ENCODE peak calls at places on chromosome 21, in eight cellular contexts. E is small intestine; Q is body of pancreas; X is upper lobe of left lung; H is GM23338; N is CD8-positive, alpha-beta T cell; A is lower lobe of right lung; T is effector memory CD4-positive, alpha-beta T cell. P is an unnamed sample. For H3K4me1, the result is how much of the 10 kb centered on the place peaks cover.

GRCh38 chr21:26844258-26845065 is 747 bp downstream of the ADAMTS1 start:
- DNase-seq in E (no peak), Q (peak), X (peak), H (peak), N (no peak), A (peak), T (no peak), P (peak)

GRCh38 chr21:36104306-36105300 is 30.3 kb upstream of the CBR3 start:
- DNase-seq in E (peak), Q (peak), X (no peak), H (peak), N (peak), A (peak), T (peak), P (no peak)

GRCh38 chr21:31476551-31477120 is 132.6 kb upstream of the TIAM1 start:
- DNase-seq in E (no peak), Q (no peak), X (no peak), H (no peak), N (no peak), A (no peak), T (no peak), P (no peak)

GRCh38 chr21:27741736-27742135 is 774.8 kb upstream of the ADAMTS5 start:
- DNase-seq in E (no peak), Q (no peak), X (no peak), H (no peak), N (no peak), A (no peak), T (no peak), P (no peak)

GRCh38 chr21:33362044-33362555 is 37.3 kb downstream of the IFNAR1 start:
- DNase-seq in E (peak), Q (peak), X (no peak), H (peak), N (peak), A (no peak), T (peak), P (no peak)

GRCh38 chr21:28074676-28075075 is 918.0 kb downstream of the LTN1 start:
- DNase-seq in E (no peak), Q (no peak), X (no peak), H (no peak), N (no peak), A (no peak), T (no peak), P (no peak)

GRCh38 chr21:28975401-28975800 is 17.3 kb downstream of the LTN1 start:
- DNase-seq in E (no peak), Q (no peak), X (no peak), H (no peak), N (no peak), A (no peak), T (no peak), P (no peak)

GRCh38 chr21:25929859-25930520 is 195.2 kb downstream of the GABPA start:
- DNase-seq in E (no peak), Q (no peak), X (no peak), H (peak), N (no peak), A (no peak), T (no peak), P (peak)

GRCh38 chr21:33640697-33641338 is 723 bp downstream of the CRYZL1 start:
- DNase-seq in E (no peak), Q (peak), X (no peak), H (peak), N (no peak), A (no peak), T (no peak), P (no peak)

GRCh38 chr21:27269646-27270045 is 302.8 kb upstream of the ADAMTS5 start:
- DNase-seq in E (no peak), Q (no peak), X (no peak), H (no peak), N (no peak), A (no peak), T (no peak), P (no peak)

GRCh38 chr21:16742116-16742515 is 770.7 kb upstream of the CXADR start:
- DNase-seq in E (no peak), Q (no peak), X (no peak), H (no peak), N (no peak), A (no peak), T (no peak), P (peak)

GRCh38 chr21:34073749-34074282 is 438 bp downstream of the MRPS6 start:
- DNase-seq in E (peak), Q (peak), X (peak), H (peak), N (no peak), A (peak), T (peak), P (no peak)

GRCh38 chr21:16473965-16474364 is 744.2 kb downstream of the USP25 start:
- DNase-seq in E (no peak), Q (no peak), X (no peak), H (no peak), N (no peak), A (no peak), T (no peak), P (no peak)

GRCh38 chr21:15272171-15272570 is 207.4 kb upstream of the NRIP1 start:
- DNase-seq in E (no peak), Q (no peak), X (no peak), H (no peak), N (no peak), A (no peak), T (no peak), P (no peak)

GRCh38 chr21:31142600-31142999 is 104.3 kb upstream of the KRTAP19-8 start:
- DNase-seq in E (no peak), Q (no peak), X (no peak), H (peak), N (peak), A (no peak), T (no peak), P (no peak)

GRCh38 chr21:17726047-17726446 is 93.1 kb downstream of the C21orf91 start:
- DNase-seq in E (no peak), Q (no peak), X (no peak), H (peak), N (no peak), A (no peak), T (no peak), P (no peak)

GRCh38 chr21:33070921-33071877 is 1.3 kb downstream of the OLIG1 start:
- DNase-seq in E (no peak), Q (no peak), X (peak), H (peak), N (no peak), A (no peak), T (no peak), P (no peak)

GRCh38 chr21:15552914-15553491 is 176.8 kb upstream of the USP25 start:
- DNase-seq in E (no peak), Q (no peak), X (no peak), H (peak), N (no peak), A (no peak), T (no peak), P (no peak)

GRCh38 chr21:35479529-35479928 is 430.4 kb upstream of the RUNX1 start:
- DNase-seq in E (no peak), Q (no peak), X (no peak), H (no peak), N (no peak), A (no peak), T (no peak), P (no peak)

GRCh38 chr21:35007348-35007747 is 41.8 kb downstream of the RUNX1 start:
- DNase-seq in E (no peak), Q (no peak), X (no peak), H (no peak), N (no peak), A (no peak), T (no peak), P (no peak)

GRCh38 chr21:32457360-32457840 is 44.9 kb downstream of the EVA1C start:
- DNase-seq in E (peak), Q (peak), X (no peak), H (peak), N (no peak), A (peak), T (no peak), P (peak)

GRCh38 chr21:17441370-17441769 is 71.5 kb upstream of the CXADR start:
- DNase-seq in E (no peak), Q (peak), X (no peak), H (peak), N (no peak), A (peak), T (no peak), P (no peak)

GRCh38 chr21:35520302-35520701 is 471.2 kb upstream of the RUNX1 start:
- DNase-seq in E (peak), Q (no peak), X (no peak), H (no peak), N (no peak), A (no peak), T (no peak), P (no peak)

GRCh38 chr21:17925000-17925610 is 105.9 kb upstream of the C21orf91 start:
- DNase-seq in E (peak), Q (peak), X (no peak), H (peak), N (peak), A (no peak), T (peak), P (peak)

GRCh38 chr21:23887709-23888303 is 1719.5 kb downstream of the MRPL39 start:
- DNase-seq in E (peak), Q (no peak), X (peak), H (no peak), N (peak), A (no peak), T (peak), P (no peak)

GRCh38 chr21:16519012-16519411 is 789.2 kb downstream of the USP25 start:
- DNase-seq in E (no peak), Q (no peak), X (no peak), H (no peak), N (no peak), A (no peak), T (no peak), P (no peak)

GRCh38 chr21:25691931-25692330 is 42.8 kb downstream of the ATP5PF start:
- DNase-seq in E (no peak), Q (no peak), X (peak), H (no peak), N (no peak), A (no peak), T (no peak), P (no peak)

GRCh38 chr21:29382029-29382654 is 83.4 kb downstream of the BACH1 start:
- DNase-seq in E (peak), Q (no peak), X (no peak), H (no peak), N (no peak), A (no peak), T (no peak), P (no peak)

GRCh38 chr21:17708541-17709265 is 96.0 kb upstream of the BTG3 start:
- DNase-seq in E (no peak), Q (no peak), X (no peak), H (no peak), N (no peak), A (no peak), T (no peak), P (no peak)

GRCh38 chr21:25577765-25578069 is 29.6 kb downstream of the MRPL39 start:
- DNase-seq in E (no peak), Q (no peak), X (no peak), H (no peak), N (no peak), A (no peak), T (no peak), P (no peak)

GRCh38 chr21:36966846-36967657 is 583 bp upstream of the HLCS start:
- DNase-seq in E (peak), Q (no peak), X (no peak), H (no peak), N (no peak), A (no peak), T (no peak), P (peak)

GRCh38 chr21:36282568-36283230 is 37.3 kb upstream of the MORC3 start:
- DNase-seq in E (no peak), Q (no peak), X (no peak), H (no peak), N (no peak), A (no peak), T (no peak), P (no peak)

GRCh38 chr21:36647279-36648093 is 51.4 kb upstream of the SIM2 start:
- DNase-seq in E (no peak), Q (no peak), X (no peak), H (peak), N (no peak), A (no peak), T (no peak), P (no peak)

GRCh38 chr21:17903029-17903806 is 84.1 kb upstream of the C21orf91 start:
- DNase-seq in E (peak), Q (no peak), X (no peak), H (peak), N (no peak), A (no peak), T (no peak), P (no peak)

GRCh38 chr21:26852422-26852821 is 7.2 kb upstream of the ADAMTS1 start:
- DNase-seq in E (no peak), Q (no peak), X (no peak), H (peak), N (no peak), A (no peak), T (no peak), P (no peak)

GRCh38 chr21:16708431-16708830 is 804.4 kb upstream of the CXADR start:
- DNase-seq in E (no peak), Q (no peak), X (no peak), H (no peak), N (no peak), A (no peak), T (no peak), P (no peak)

GRCh38 chr21:29465528-29465927 is 166.8 kb downstream of the BACH1 start:
- DNase-seq in E (no peak), Q (no peak), X (no peak), H (no peak), N (no peak), A (no peak), T (no peak), P (no peak)

GRCh38 chr21:33383056-33383888 is 19.9 kb upstream of the IFNGR2 start:
- DNase-seq in E (peak), Q (peak), X (no peak), H (peak), N (peak), A (peak), T (peak), P (peak)

GRCh38 chr21:16534408-16535099 is 804.8 kb downstream of the USP25 start:
- DNase-seq in E (no peak), Q (peak), X (no peak), H (no peak), N (no peak), A (no peak), T (no peak), P (peak)

GRCh38 chr21:17869115-17869514 is 50.0 kb upstream of the C21orf91 start:
- DNase-seq in E (no peak), Q (no peak), X (no peak), H (no peak), N (no peak), A (no peak), T (no peak), P (no peak)

DNA sequence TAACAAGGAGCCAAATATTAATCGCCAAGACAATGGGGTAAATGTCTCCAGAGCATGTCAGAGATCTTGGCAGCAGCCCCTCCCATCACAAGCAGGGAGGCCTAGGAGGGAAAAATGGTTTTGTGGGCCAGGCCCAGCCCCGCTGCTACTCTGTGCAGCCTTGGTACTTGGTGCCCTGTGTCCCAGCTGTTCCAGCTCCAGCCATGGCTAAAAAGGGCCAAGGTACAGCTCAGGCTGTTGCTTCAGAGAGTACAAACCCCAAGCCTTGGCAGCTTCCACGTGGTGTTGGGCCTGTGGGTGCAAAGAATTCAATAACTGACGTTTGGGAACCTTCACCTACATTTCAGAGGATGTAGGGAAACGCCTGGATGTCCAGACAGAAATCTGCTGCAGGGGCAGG is 10.4 kb downstream of the UBE2G2 start:
- DNase-seq in E (no peak), Q (no peak), X (no peak), H (no peak), N (no peak), A (no peak), T (no peak), P (no peak)
- H3K4me1 ChIP-seq in E (under half), Q (under half), X (under half), H (under half), N (under half), A (under half), T (under half), P (under half)

GRCh38 chr21:45856422-45856821 is 125.1 kb upstream of the COL6A1 start:
- DNase-seq in E (no peak), Q (no peak), X (peak), H (no peak), N (no peak), A (no peak), T (no peak), P (no peak)
- H3K4me3 ChIP-seq in E (no peak), Q (no peak), X (no peak), H (no peak), N (no peak), A (no peak), T (no peak), P (no peak)

GRCh38 chr21:38809170-38809878 is 3.6 kb downstream of the ETS2 start:
- DNase-seq in E (no peak), Q (no peak), X (no peak), H (no peak), N (no peak), A (no peak), T (no peak), P (no peak)
- H3K27ac ChIP-seq in E (peak), Q (no peak), X (peak), H (peak), N (no peak), A (peak), T (no peak), P (peak)

GRCh38 chr21:41712730-41713129 is 54.1 kb downstream of the RIPK4 start:
- DNase-seq in E (no peak), Q (no peak), X (no peak), H (no peak), N (no peak), A (no peak), T (no peak), P (no peak)
- H3K4me1 ChIP-seq in E (under half), Q (under half), X (under half), H (under half), N (under half), A (under half), T (under half), P (under half)

GRCh38 chr21:18950045-18950740 is 546.6 kb upstream of the TMPRSS15 start:
- DNase-seq in E (no peak), Q (no peak), X (no peak), H (no peak), N (no peak), A (no peak), T (no peak), P (no peak)

GRCh38 chr21:18954415-18954972 is 550.9 kb upstream of the TMPRSS15 start:
- DNase-seq in E (peak), Q (no peak), X (no peak), H (no peak), N (no peak), A (no peak), T (no peak), P (no peak)

GRCh38 chr21:18951291-18952038 is 547.9 kb upstream of the TMPRSS15 start:
- DNase-seq in E (peak), Q (no peak), X (no peak), H (peak), N (no peak), A (no peak), T (no peak), P (no peak)
- H3K4me3 ChIP-seq in E (no peak), Q (no peak), X (no peak), H (no peak), N (no peak), A (no peak), T (no peak), P (no peak)

GRCh38 chr21:45050361-45050785 is 24.0 kb upstream of the ADARB1 start:
- DNase-seq in E (no peak), Q (no peak), X (peak), H (no peak), N (no peak), A (no peak), T (no peak), P (peak)

GRCh38 chr21:45050786-45051489 is 23.4 kb upstream of the ADARB1 start:
- DNase-seq in E (no peak), Q (no peak), X (no peak), H (no peak), N (no peak), A (no peak), T (no peak), P (peak)

GRCh38 chr21:45053561-45053960 is 20.8 kb upstream of the ADARB1 start:
- DNase-seq in E (no peak), Q (no peak), X (no peak), H (no peak), N (no peak), A (no peak), T (no peak), P (no peak)

GRCh38 chr21:45052960-45053359 is 21.4 kb upstream of the ADARB1 start:
- DNase-seq in E (no peak), Q (no peak), X (no peak), H (no peak), N (no peak), A (no peak), T (no peak), P (no peak)

DNA sequence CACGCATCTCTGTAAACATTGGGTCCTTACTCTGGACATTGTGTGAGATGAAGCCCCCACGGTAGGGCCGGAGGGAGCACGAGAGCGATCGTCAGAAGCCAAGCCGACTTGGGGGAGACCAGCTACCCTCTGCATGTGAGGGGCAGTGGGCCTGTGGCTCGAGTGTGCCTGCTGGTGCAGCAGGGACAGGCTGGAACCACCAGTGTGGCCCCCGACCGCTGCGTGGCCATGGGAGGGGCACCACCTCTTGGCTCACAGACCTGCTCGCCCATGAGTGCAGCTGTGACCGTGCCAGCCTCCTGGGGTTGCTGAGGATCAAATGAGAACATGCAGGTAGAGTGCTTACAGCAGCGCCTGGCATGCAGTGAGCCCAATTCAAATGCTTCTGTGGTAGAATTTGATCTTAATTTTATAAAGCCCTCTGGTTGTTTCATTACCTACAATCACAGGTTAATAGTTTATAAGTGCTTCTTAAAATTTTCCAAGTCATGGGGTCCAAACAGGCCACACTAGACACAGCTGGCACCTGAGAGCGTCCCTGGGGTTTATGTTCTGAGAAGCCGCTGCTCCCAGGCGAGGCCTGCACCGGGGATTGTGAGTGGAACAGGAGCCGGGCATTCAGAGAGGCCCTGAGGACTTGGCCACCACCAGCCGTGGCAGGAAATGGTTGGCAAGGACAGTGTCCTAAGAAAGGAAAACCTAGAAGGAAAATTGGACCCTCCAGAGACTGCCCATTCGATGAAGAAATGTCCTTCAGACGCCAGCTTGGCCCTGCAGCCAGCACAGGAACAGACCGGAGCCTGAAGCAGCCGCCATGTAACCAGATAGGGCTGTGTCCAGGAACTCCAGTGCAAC is 22.6 kb upstream of the ADARB1 start:
- DNase-seq in E (no peak), Q (no peak), X (peak), H (no peak), N (no peak), A (no peak), T (no peak), P (peak)
- H3K27ac ChIP-seq in E (no peak), Q (no peak), X (peak), H (no peak), N (no peak), A (peak), T (no peak), P (peak)

GRCh38 chr21:44710756-44711326 is 531 bp downstream of the TSPEAR start:
- DNase-seq in E (peak), Q (no peak), X (no peak), H (peak), N (no peak), A (no peak), T (no peak), P (no peak)
- H3K4me1 ChIP-seq in E (under half), Q (under half), X (under half), H (half or more), N (under half), A (under half), T (under half), P (under half)

GRCh38 chr21:41678016-41678935 is 88.6 kb downstream of the RIPK4 start:
- DNase-seq in E (peak), Q (peak), X (peak), H (peak), N (no peak), A (peak), T (no peak), P (peak)
- H3K4me3 ChIP-seq in E (no peak), Q (no peak), X (peak), H (no peak), N (no peak), A (peak), T (no peak), P (no peak)

P was measured in tibial artery.